ENCODE peak calls at places on chromosomes 16 and 17, in nine cellular contexts. J is PC-9, U is cardiac muscle cell, L is AG09309, M is left ventricle myocardium inferior, H is Calu3, S is upper lobe of left lung, Z is heart left ventricle, A is SK-N-SH. X is an unnamed sample.

GRCh38 chr17:72931163-72931562 is 161.3 kb downstream of the SLC39A11 start:
- DNase-seq in M (no peak), Z (no peak), H (no peak), U (no peak), S (no peak), J (no peak), L (no peak), A (no peak), X (no peak)

GRCh38 chr17:74513987-74514631 is 17.2 kb downstream of the CD300LB start:
- DNase-seq in M (no peak), A (no peak), H (peak; percentile 16), J (peak; percentile 11), Z (no peak), L (no peak), U (peak; percentile 52), S (no peak), X (peak; percentile 17)

GRCh38 chr16:77788196-77789084 is at the start of gene VAT1L:
- DNase-seq in U (peak; percentile 53), A (peak; percentile 89), Z (peak; percentile 33), S (no peak), M (peak; percentile 19), J (no peak), H (no peak), L (no peak), X (peak; percentile 53)

GRCh38 chr16:369275-369865 is 968 bp downstream of the MRPL28 start:
- DNase-seq in U (no peak), M (no peak), Z (no peak), S (no peak), A (no peak), J (no peak), H (no peak), L (no peak), X (no peak)

GRCh38 chr17:19590912-19591551 is 57.4 kb downstream of the SLC47A1 start:
- DNase-seq in J (no peak), U (no peak), M (no peak), S (no peak), Z (no peak), L (no peak), A (peak; percentile 38), H (no peak), X (no peak)

GRCh38 chr16:81956213-81956948 is 54.9 kb downstream of the SDR42E1 start:
- DNase-seq in L (peak; percentile 20), Z (no peak), S (peak; percentile 48), M (no peak), H (peak; percentile 17), U (peak; percentile 10), J (no peak), A (no peak), X (peak; percentile 67)

GRCh38 chr16:50213939-50214519 is 52.3 kb upstream of the ADCY7 start:
- DNase-seq in H (peak; percentile 25), J (no peak), L (peak; percentile 17), Z (no peak), M (no peak), S (no peak), A (peak; percentile 48), U (peak; percentile 67), X (peak; percentile 50)

GRCh38 chr16:87507351-87508069 is 14.7 kb upstream of the ZCCHC14 start:
- DNase-seq in L (no peak), U (peak; percentile 35), Z (no peak), H (no peak), S (no peak), M (no peak), A (no peak), J (no peak), X (no peak)

GRCh38 chr17:73184133-73184993 is 8.5 kb upstream of the COG1 start:
- DNase-seq in L (no peak), M (no peak), J (no peak), A (no peak), H (no peak), S (no peak), Z (no peak), U (no peak), X (no peak)

GRCh38 chr17:30267625-30268024 is 24.1 kb downstream of the BLMH start:
- DNase-seq in Z (no peak), U (peak; percentile 39), L (no peak), J (no peak), M (no peak), A (no peak), H (no peak), S (no peak), X (no peak)

GRCh38 chr17:50048988-50049387 is 6.9 kb upstream of the ITGA3 start:
- DNase-seq in S (no peak), U (no peak), H (no peak), M (no peak), Z (no peak), A (no peak), L (no peak), J (no peak), X (no peak)

GRCh38 chr17:32536736-32537646 is 50.2 kb downstream of the CDK5R1 start:
- DNase-seq in L (peak; percentile 17), S (no peak), J (no peak), U (peak; percentile 87), Z (no peak), H (no peak), A (no peak), M (no peak), X (peak; percentile 78)

GRCh38 chr16:28491080-28491969 is 549 bp downstream of the CLN3 start:
- DNase-seq in J (peak; percentile 72), L (no peak), Z (peak; percentile 56), M (peak; percentile 38), H (peak; percentile 45), U (peak; percentile 12), A (peak; percentile 68), S (peak; percentile 54), X (peak; percentile 9)

GRCh38 chr17:78394209-78394608 is 15.8 kb downstream of the PGS1 start:
- DNase-seq in M (no peak), H (no peak), L (no peak), U (no peak), S (no peak), Z (no peak), A (no peak), J (no peak), X (no peak)

GRCh38 chr16:21663889-21664647 is at the start of gene OTOA:
- DNase-seq in M (no peak), J (no peak), U (peak; percentile 8), L (no peak), A (peak; percentile 74), Z (no peak), S (no peak), H (peak; percentile 13), X (no peak)

GRCh38 chr17:40795019-40795667 is 4.6 kb downstream of the KRT28 start:
- DNase-seq in S (peak; percentile 45), Z (no peak), H (no peak), A (no peak), L (no peak), J (no peak), M (no peak), U (no peak), X (no peak)

GRCh38 chr16:3149630-3150345 is 15.0 kb downstream of the ZNF213 start:
- DNase-seq in M (peak; percentile 79), S (peak; percentile 75), A (peak; percentile 87), L (no peak), H (peak; percentile 90), J (peak; percentile 73), U (peak; percentile 83), Z (peak; percentile 85), X (peak; percentile 63)

GRCh38 chr17:60086822-60087591 is 8.3 kb upstream of the HEATR6 start:
- DNase-seq in L (no peak), Z (no peak), M (no peak), S (peak; percentile 88), H (no peak), U (peak; percentile 38), A (no peak), J (no peak), X (peak; percentile 87)

GRCh38 chr17:81059026-81059425 is 24.1 kb downstream of the BAIAP2 start:
- DNase-seq in H (no peak), M (no peak), U (peak; percentile 26), L (no peak), J (no peak), Z (no peak), A (no peak), S (no peak), X (no peak)
- TF ChIP-seq CTCF in H (no peak), M (no peak), U (no peak), L (no peak), J (no peak), Z (no peak), A (no peak), S (no peak), X (no peak)

DNA sequence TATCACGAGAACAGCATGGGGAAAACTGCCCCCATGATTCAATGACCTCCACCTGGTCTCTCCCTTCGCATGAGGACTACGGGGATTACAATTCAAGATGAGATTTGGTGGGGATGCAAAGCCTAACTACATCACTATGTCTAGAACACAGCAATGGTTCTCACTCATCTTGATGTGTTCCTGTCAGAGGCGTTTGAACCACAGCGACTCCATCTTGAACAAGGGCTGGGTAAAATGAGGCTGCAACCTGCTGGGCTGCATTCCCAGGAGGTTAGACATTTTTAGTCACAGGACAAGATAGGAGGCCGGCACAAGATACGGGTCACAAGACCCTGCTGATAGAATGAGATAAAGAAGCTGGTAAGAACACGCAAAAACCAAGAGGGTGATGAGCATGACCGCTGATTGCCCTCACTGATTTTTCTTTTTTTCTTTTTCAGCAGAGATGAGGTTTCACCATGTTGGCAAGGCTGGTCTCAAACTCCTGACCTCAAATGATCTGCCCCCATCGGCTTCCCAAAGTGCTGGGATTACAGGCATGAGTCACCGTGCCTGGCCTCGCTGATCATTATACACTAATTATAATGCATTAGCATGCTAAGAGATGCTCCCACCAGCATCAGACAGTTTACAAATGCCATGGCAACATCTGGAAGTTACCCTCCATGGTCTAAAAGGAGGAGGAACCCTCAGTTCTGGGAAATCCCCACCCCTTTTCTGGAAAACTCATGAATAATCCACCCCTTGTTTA is 3.0 kb upstream of the PPY start:
- DNase-seq in S (no peak), J (no peak), U (peak; percentile 18), M (no peak), L (no peak), Z (no peak), H (no peak), A (no peak), X (peak; percentile 48)
- TF ChIP-seq CTCF in S (no peak), J (no peak), U (no peak), M (no peak), L (no peak), Z (no peak), H (no peak), A (no peak), X (no peak)

DNA sequence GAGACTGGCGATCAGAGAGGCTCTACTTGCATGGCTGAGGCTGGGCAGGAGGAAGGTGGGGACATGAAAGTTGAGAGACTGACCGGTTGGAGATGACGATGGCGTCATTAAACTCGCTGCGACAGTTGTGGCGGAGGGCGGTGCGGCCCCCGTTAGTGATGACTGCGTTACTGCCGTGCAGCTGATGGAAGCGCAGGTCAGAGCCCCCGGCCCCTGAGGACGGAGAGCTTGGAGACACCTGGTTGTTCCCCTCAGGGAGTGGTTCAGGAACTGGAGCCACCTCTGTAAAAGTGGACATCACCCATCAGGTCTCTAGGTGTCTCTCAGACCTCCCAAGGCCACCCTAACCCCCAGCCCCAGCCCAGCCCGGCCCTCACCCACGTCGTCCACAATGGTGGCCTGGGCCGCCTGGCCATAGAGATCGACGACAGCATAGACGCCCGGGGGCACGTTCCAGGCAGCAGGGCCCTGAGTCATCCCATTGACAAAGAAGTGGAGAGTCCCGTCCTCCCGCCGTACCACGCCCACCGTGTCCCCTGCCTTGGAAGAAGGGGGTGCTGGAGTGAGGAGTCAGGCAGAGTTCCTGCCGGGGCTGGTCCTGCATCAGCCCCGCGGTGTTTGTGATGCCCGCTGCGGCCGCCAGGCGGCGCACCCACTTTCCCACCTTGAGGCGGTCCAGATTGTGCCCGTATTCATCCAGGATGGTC is 5.3 kb downstream of the NEURL4 start:
- DNase-seq in M (peak; percentile 50), L (no peak), S (peak; percentile 58), J (peak; percentile 53), A (peak; percentile 90), U (peak; percentile 40), Z (no peak), H (no peak), X (peak; percentile 20)
- TF ChIP-seq CTCF in M (peak; percentile 78), L (peak; percentile 92), S (peak; percentile 83), J (peak; percentile 73), A (peak; percentile 82), U (peak; percentile 89), Z (peak; percentile 76), H (no peak), X (peak; percentile 80)

GRCh38 chr16:8374032-8374431 is 216.3 kb downstream of the TMEM114 start:
- DNase-seq in A (no peak), U (no peak), M (no peak), Z (no peak), S (no peak), J (no peak), H (no peak), L (no peak), X (no peak)
- TF ChIP-seq CTCF in A (no peak), U (no peak), M (no peak), Z (no peak), S (no peak), J (no peak), H (no peak), L (no peak), X (no peak)